ENCODE peak calls at places on chromosomes 12 and 14, in eight cellular contexts. Z, V, D, B, M, N, X and Y are unnamed samples.

GRCh38 chr14:34583525-34583924 is 44.0 kb upstream of the EAPP start:
- DNase-seq in V (no peak), D (no peak), M (no peak), B (no peak), N (no peak), X (no peak), Z (peak; percentile 3), Y (no peak)

GRCh38 chr14:68950111-68950510 is 29.0 kb downstream of the ACTN1 start:
- DNase-seq in Z (no peak), M (peak; percentile 77), N (no peak), X (no peak), V (no peak), B (no peak), D (no peak), Y (peak; percentile 62)

GRCh38 chr12:3004655-3005565 is 45.7 kb downstream of the TEAD4 start:
- DNase-seq in B (no peak), Z (no peak), X (no peak), N (no peak), V (no peak), M (peak; percentile 17), D (no peak), Y (no peak)

GRCh38 chr14:34157642-34158041 is 206.8 kb upstream of the EGLN3 start:
- DNase-seq in X (no peak), V (no peak), Z (no peak), D (no peak), N (no peak), B (no peak), M (peak; percentile 15), Y (no peak)

GRCh38 chr12:51744235-51744634 is 104.3 kb downstream of the FIGNL2 start:
- DNase-seq in B (no peak), M (no peak), N (no peak), D (no peak), Z (no peak), X (no peak), V (no peak), Y (no peak)

GRCh38 chr14:21455592-21455911 is 371 bp downstream of the CHD8 start:
- DNase-seq in M (peak; percentile 40), V (no peak), Z (no peak), N (no peak), X (no peak), D (no peak), B (no peak), Y (no peak)

GRCh38 chr12:96456265-96456974 is 33.0 kb upstream of the CFAP54 start:
- DNase-seq in M (peak; percentile 45), D (no peak), Z (no peak), V (no peak), B (peak; percentile 36), N (no peak), X (no peak), Y (no peak)

GRCh38 chr12:110199360-110200123 is 75.4 kb downstream of the IFT81 start:
- DNase-seq in V (no peak), D (peak; percentile 60), X (no peak), Z (no peak), M (peak; percentile 13), B (no peak), N (no peak), Y (peak; percentile 50)

GRCh38 chr14:76394569-76394968 is 18.6 kb downstream of the ESRRB start:
- DNase-seq in X (no peak), N (no peak), D (no peak), V (no peak), Z (no peak), B (no peak), M (no peak), Y (no peak)

GRCh38 chr12:34198924-34199323 is 176.6 kb downstream of the ALG10 start:
- DNase-seq in X (no peak), V (no peak), Z (no peak), D (no peak), N (no peak), B (no peak), M (no peak), Y (no peak)

GRCh38 chr14:68527329-68527851 is 265.5 kb downstream of the ZFP36L1 start:
- DNase-seq in D (no peak), N (no peak), M (no peak), B (no peak), V (no peak), X (no peak), Z (no peak), Y (no peak)

GRCh38 chr12:51683763-51684357 is 92.8 kb downstream of the SCN8A start:
- DNase-seq in N (no peak), X (no peak), B (no peak), V (no peak), D (peak; percentile 75), Z (no peak), M (peak; percentile 69), Y (peak; percentile 38)

GRCh38 chr12:106251636-106252035 is 3.8 kb upstream of the CKAP4 start:
- DNase-seq in Z (no peak), B (no peak), D (no peak), N (no peak), X (no peak), V (no peak), M (no peak), Y (no peak)

GRCh38 chr12:95164656-95165055 is 52.6 kb downstream of the FGD6 start:
- DNase-seq in M (no peak), V (no peak), X (no peak), N (no peak), Z (no peak), D (no peak), B (no peak), Y (no peak)

GRCh38 chr12:71746983-71747611 is 7.6 kb upstream of the RAB21 start:
- DNase-seq in X (peak; percentile 8), B (peak; percentile 49), V (peak; percentile 20), N (peak; percentile 41), Z (no peak), M (peak; percentile 80), D (peak; percentile 49), Y (peak; percentile 30)

GRCh38 chr14:76941544-76942287 is 86.8 kb downstream of the IRF2BPL start:
- DNase-seq in V (no peak), B (no peak), N (no peak), Z (no peak), M (no peak), X (no peak), D (no peak), Y (no peak)

GRCh38 chr14:54322241-54322640 is 74.6 kb upstream of the CDKN3 start:
- DNase-seq in N (no peak), Z (no peak), B (no peak), V (no peak), M (no peak), X (no peak), D (no peak), Y (no peak)